ENCODE peak calls at places on chromosomes 7 and 10, in nine cellular contexts. One of them, this sample, is unnamed.

GRCh38 chr7:63067897-63068585 is 930.6 kb upstream of the ZNF722 start:
- DNase-seq in HepG2: no peak
- DNase-seq in cardiac fibroblast: no peak
- DNase-seq in astrocyte of the spinal cord: no peak
- DNase-seq in lower lobe of right lung: no peak
- DNase-seq in IMR-90: no peak
- DNase-seq in foreskin fibroblast: no peak
- DNase-seq in WTC11: no peak
- DNase-seq in HFFc6: no peak
- DNase-seq in this sample: peak

GRCh38 chr7:106592282-106593027 is 68.5 kb downstream of the CCDC71L start:
- DNase-seq in HepG2: no peak
- DNase-seq in cardiac fibroblast: no peak
- DNase-seq in astrocyte of the spinal cord: no peak
- DNase-seq in lower lobe of right lung: no peak
- DNase-seq in IMR-90: no peak
- DNase-seq in foreskin fibroblast: no peak
- DNase-seq in WTC11: no peak
- DNase-seq in HFFc6: no peak
- DNase-seq in this sample: no peak

GRCh38 chr7:18064242-18064838 is 36.7 kb upstream of the PRPS1L1 start:
- DNase-seq in HepG2: peak
- DNase-seq in cardiac fibroblast: peak
- DNase-seq in astrocyte of the spinal cord: no peak
- DNase-seq in lower lobe of right lung: no peak
- DNase-seq in IMR-90: no peak
- DNase-seq in foreskin fibroblast: no peak
- DNase-seq in WTC11: peak
- DNase-seq in HFFc6: peak
- DNase-seq in this sample: no peak

GRCh38 chr10:4883079-4883739 is 57.2 kb downstream of the AKR1E2 start:
- DNase-seq in HepG2: peak
- DNase-seq in cardiac fibroblast: peak
- DNase-seq in astrocyte of the spinal cord: peak
- DNase-seq in lower lobe of right lung: no peak
- DNase-seq in IMR-90: peak
- DNase-seq in foreskin fibroblast: peak
- DNase-seq in WTC11: no peak
- DNase-seq in HFFc6: peak
- DNase-seq in this sample: no peak

GRCh38 chr7:23347682-23348180 is 48.6 kb downstream of the MALSU1 start:
- DNase-seq in HepG2: no peak
- DNase-seq in cardiac fibroblast: peak
- DNase-seq in astrocyte of the spinal cord: peak
- DNase-seq in lower lobe of right lung: no peak
- DNase-seq in IMR-90: peak
- DNase-seq in foreskin fibroblast: peak
- DNase-seq in WTC11: no peak
- DNase-seq in HFFc6: peak
- DNase-seq in this sample: no peak

GRCh38 chr7:48035967-48036478 is 680 bp downstream of the C7orf57 start:
- DNase-seq in HepG2: no peak
- DNase-seq in cardiac fibroblast: peak
- DNase-seq in astrocyte of the spinal cord: peak
- DNase-seq in lower lobe of right lung: peak
- DNase-seq in IMR-90: peak
- DNase-seq in foreskin fibroblast: no peak
- DNase-seq in WTC11: peak
- DNase-seq in HFFc6: peak
- DNase-seq in this sample: peak

GRCh38 chr10:127968027-127968441 is 61.1 kb downstream of the PTPRE start:
- DNase-seq in HepG2: no peak
- DNase-seq in cardiac fibroblast: no peak
- DNase-seq in astrocyte of the spinal cord: no peak
- DNase-seq in lower lobe of right lung: no peak
- DNase-seq in IMR-90: no peak
- DNase-seq in foreskin fibroblast: no peak
- DNase-seq in WTC11: no peak
- DNase-seq in HFFc6: no peak
- DNase-seq in this sample: no peak

GRCh38 chr7:158056761-158057160 is 530.9 kb downstream of the PTPRN2 start:
- DNase-seq in HepG2: no peak
- DNase-seq in cardiac fibroblast: no peak
- DNase-seq in astrocyte of the spinal cord: no peak
- DNase-seq in lower lobe of right lung: no peak
- DNase-seq in IMR-90: no peak
- DNase-seq in foreskin fibroblast: no peak
- DNase-seq in WTC11: no peak
- DNase-seq in HFFc6: no peak
- DNase-seq in this sample: no peak

GRCh38 chr10:132178885-132179545 is 7.7 kb upstream of the DPYSL4 start:
- DNase-seq in HepG2: no peak
- DNase-seq in cardiac fibroblast: no peak
- DNase-seq in astrocyte of the spinal cord: no peak
- DNase-seq in lower lobe of right lung: no peak
- DNase-seq in IMR-90: no peak
- DNase-seq in foreskin fibroblast: no peak
- DNase-seq in WTC11: no peak
- DNase-seq in HFFc6: no peak
- DNase-seq in this sample: no peak
- TF ChIP-seq CTCF in HepG2: no peak
- TF ChIP-seq CTCF in cardiac fibroblast: no peak
- TF ChIP-seq CTCF in astrocyte of the spinal cord: no peak
- TF ChIP-seq CTCF in lower lobe of right lung: no peak
- TF ChIP-seq CTCF in IMR-90: no peak
- TF ChIP-seq CTCF in foreskin fibroblast: no peak
- TF ChIP-seq CTCF in WTC11: no peak
- TF ChIP-seq CTCF in HFFc6: no peak
- TF ChIP-seq CTCF in this sample: no peak

GRCh38 chr10:99698504-99699080 is 33.3 kb downstream of the COX15 start:
- DNase-seq in HepG2: no peak
- DNase-seq in cardiac fibroblast: no peak
- DNase-seq in astrocyte of the spinal cord: no peak
- DNase-seq in lower lobe of right lung: no peak
- DNase-seq in IMR-90: no peak
- DNase-seq in foreskin fibroblast: no peak
- DNase-seq in WTC11: no peak
- DNase-seq in HFFc6: no peak
- DNase-seq in this sample: no peak
- TF ChIP-seq CTCF in HepG2: peak
- TF ChIP-seq CTCF in cardiac fibroblast: no peak
- TF ChIP-seq CTCF in astrocyte of the spinal cord: no peak
- TF ChIP-seq CTCF in lower lobe of right lung: no peak
- TF ChIP-seq CTCF in IMR-90: no peak
- TF ChIP-seq CTCF in foreskin fibroblast: no peak
- TF ChIP-seq CTCF in WTC11: no peak
- TF ChIP-seq CTCF in HFFc6: peak
- TF ChIP-seq CTCF in this sample: no peak

DNA sequence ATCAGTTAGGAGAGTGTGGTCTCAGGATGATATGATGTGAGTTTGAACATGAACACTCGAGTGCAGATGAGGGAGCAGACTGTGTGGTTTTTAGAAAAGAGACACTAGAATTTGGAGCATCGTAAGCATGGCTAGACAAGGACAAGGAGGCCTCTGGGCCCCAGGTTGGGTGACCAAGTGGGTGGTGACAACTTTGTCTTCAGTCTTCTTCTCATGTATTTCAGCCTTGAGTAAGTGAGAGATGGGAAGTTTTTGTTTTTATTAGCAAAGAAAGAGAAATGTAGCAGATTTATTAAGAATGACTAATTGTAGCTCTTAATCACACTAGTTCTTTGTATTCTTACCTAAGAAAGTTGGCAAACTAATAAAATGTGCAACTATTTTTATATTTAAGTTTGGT is 16.3 kb downstream of the TES start:
- DNase-seq in HepG2: no peak
- DNase-seq in cardiac fibroblast: peak
- DNase-seq in astrocyte of the spinal cord: no peak
- DNase-seq in lower lobe of right lung: no peak
- DNase-seq in IMR-90: peak
- DNase-seq in foreskin fibroblast: no peak
- DNase-seq in WTC11: no peak
- DNase-seq in HFFc6: no peak
- DNase-seq in this sample: no peak
- TF ChIP-seq CTCF in HepG2: no peak
- TF ChIP-seq CTCF in cardiac fibroblast: no peak
- TF ChIP-seq CTCF in astrocyte of the spinal cord: no peak
- TF ChIP-seq CTCF in lower lobe of right lung: no peak
- TF ChIP-seq CTCF in IMR-90: no peak
- TF ChIP-seq CTCF in foreskin fibroblast: no peak
- TF ChIP-seq CTCF in WTC11: no peak
- TF ChIP-seq CTCF in HFFc6: no peak
- TF ChIP-seq CTCF in this sample: no peak

GRCh38 chr10:16518822-16519221 is 2.9 kb downstream of the C1QL3 start:
- DNase-seq in HepG2: no peak
- DNase-seq in cardiac fibroblast: peak
- DNase-seq in astrocyte of the spinal cord: no peak
- DNase-seq in lower lobe of right lung: no peak
- DNase-seq in IMR-90: no peak
- DNase-seq in foreskin fibroblast: no peak
- DNase-seq in WTC11: no peak
- DNase-seq in HFFc6: no peak
- DNase-seq in this sample: no peak
- TF ChIP-seq CTCF in HepG2: no peak
- TF ChIP-seq CTCF in cardiac fibroblast: peak
- TF ChIP-seq CTCF in astrocyte of the spinal cord: peak
- TF ChIP-seq CTCF in lower lobe of right lung: peak
- TF ChIP-seq CTCF in IMR-90: peak
- TF ChIP-seq CTCF in foreskin fibroblast: peak
- TF ChIP-seq CTCF in WTC11: no peak
- TF ChIP-seq CTCF in HFFc6: peak
- TF ChIP-seq CTCF in this sample: peak

DNA sequence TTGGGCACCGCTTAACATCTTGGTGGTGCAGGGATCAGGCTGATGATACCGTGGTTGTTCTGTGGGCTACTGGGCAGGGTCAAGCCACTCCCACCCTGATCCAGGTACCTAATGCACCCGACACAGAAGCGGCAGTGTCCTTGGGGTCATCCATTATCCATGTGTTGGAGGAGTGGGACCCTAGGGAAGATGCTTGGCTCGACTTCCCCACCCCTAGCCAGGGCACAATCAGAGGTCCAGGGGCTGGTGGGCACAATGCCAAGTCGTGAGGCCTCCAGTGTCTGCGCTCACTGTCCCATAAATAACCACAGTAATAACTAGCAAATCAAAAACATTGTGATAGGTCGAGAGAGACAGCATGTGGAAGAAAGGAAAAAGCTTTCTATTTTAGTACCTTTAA is 37.7 kb downstream of the HTRA1 start:
- DNase-seq in HepG2: no peak
- DNase-seq in cardiac fibroblast: no peak
- DNase-seq in astrocyte of the spinal cord: no peak
- DNase-seq in lower lobe of right lung: no peak
- DNase-seq in IMR-90: no peak
- DNase-seq in foreskin fibroblast: no peak
- DNase-seq in WTC11: no peak
- DNase-seq in HFFc6: no peak
- DNase-seq in this sample: no peak
- TF ChIP-seq CTCF in HepG2: no peak
- TF ChIP-seq CTCF in cardiac fibroblast: no peak
- TF ChIP-seq CTCF in astrocyte of the spinal cord: no peak
- TF ChIP-seq CTCF in lower lobe of right lung: no peak
- TF ChIP-seq CTCF in IMR-90: no peak
- TF ChIP-seq CTCF in foreskin fibroblast: no peak
- TF ChIP-seq CTCF in WTC11: no peak
- TF ChIP-seq CTCF in HFFc6: no peak
- TF ChIP-seq CTCF in this sample: no peak

This sample was measured in osteocyte.